ENCODE peak calls at places on chromosome 13, in seven cellular contexts. One of them, this sample, is unnamed. For H3K9me3, the result is how much of the 10 kb centered on the place peaks cover.

GRCh38 chr13:48232420-48233096 is 448 bp upstream of the ITM2B start:
- DNase-seq in A549: no peak
- DNase-seq in sigmoid colon: peak
- DNase-seq in CD8-positive, alpha-beta T cell: no peak
- DNase-seq in Peyer's patch: peak
- DNase-seq in GM23248: peak
- DNase-seq in heart right ventricle: peak
- DNase-seq in this sample: no peak

GRCh38 chr13:91154553-91154952 is 192.9 kb upstream of the MIR17HG start:
- DNase-seq in A549: no peak
- DNase-seq in sigmoid colon: no peak
- DNase-seq in CD8-positive, alpha-beta T cell: no peak
- DNase-seq in Peyer's patch: no peak
- DNase-seq in GM23248: no peak
- DNase-seq in heart right ventricle: no peak
- DNase-seq in this sample: no peak

GRCh38 chr13:35140831-35141230 is 198.8 kb downstream of the NBEA start:
- DNase-seq in A549: no peak
- DNase-seq in sigmoid colon: no peak
- DNase-seq in CD8-positive, alpha-beta T cell: no peak
- DNase-seq in Peyer's patch: no peak
- DNase-seq in GM23248: no peak
- DNase-seq in heart right ventricle: no peak
- DNase-seq in this sample: no peak

GRCh38 chr13:104875008-104875762 is 1660.3 kb downstream of the EFNB2 start:
- DNase-seq in A549: no peak
- DNase-seq in sigmoid colon: no peak
- DNase-seq in CD8-positive, alpha-beta T cell: peak
- DNase-seq in Peyer's patch: no peak
- DNase-seq in GM23248: no peak
- DNase-seq in heart right ventricle: no peak
- DNase-seq in this sample: no peak

GRCh38 chr13:34425307-34425949 is 516.6 kb upstream of the NBEA start:
- DNase-seq in A549: no peak
- DNase-seq in sigmoid colon: no peak
- DNase-seq in CD8-positive, alpha-beta T cell: no peak
- DNase-seq in Peyer's patch: no peak
- DNase-seq in GM23248: no peak
- DNase-seq in heart right ventricle: no peak
- DNase-seq in this sample: no peak

GRCh38 chr13:30755678-30756077 is 20.3 kb downstream of the ALOX5AP start:
- DNase-seq in A549: no peak
- DNase-seq in sigmoid colon: no peak
- DNase-seq in CD8-positive, alpha-beta T cell: no peak
- DNase-seq in Peyer's patch: no peak
- DNase-seq in GM23248: no peak
- DNase-seq in heart right ventricle: no peak
- DNase-seq in this sample: no peak

GRCh38 chr13:96090240-96091101 is 564 bp downstream of the HS6ST3 start:
- DNase-seq in A549: no peak
- DNase-seq in sigmoid colon: no peak
- DNase-seq in CD8-positive, alpha-beta T cell: no peak
- DNase-seq in Peyer's patch: no peak
- DNase-seq in GM23248: peak
- DNase-seq in heart right ventricle: no peak
- DNase-seq in this sample: no peak

GRCh38 chr13:35378939-35379338 is 97.5 kb downstream of the MAB21L1 start:
- DNase-seq in A549: no peak
- DNase-seq in sigmoid colon: no peak
- DNase-seq in CD8-positive, alpha-beta T cell: no peak
- DNase-seq in Peyer's patch: no peak
- DNase-seq in GM23248: peak
- DNase-seq in heart right ventricle: no peak
- DNase-seq in this sample: no peak

GRCh38 chr13:43023244-43023931 is at the start of gene DNAJC15:
- DNase-seq in A549: no peak
- DNase-seq in sigmoid colon: peak
- DNase-seq in CD8-positive, alpha-beta T cell: peak
- DNase-seq in Peyer's patch: peak
- DNase-seq in GM23248: peak
- DNase-seq in heart right ventricle: peak
- DNase-seq in this sample: peak

GRCh38 chr13:29978211-29978610 is 127.8 kb upstream of the UBL3 start:
- DNase-seq in A549: no peak
- DNase-seq in sigmoid colon: no peak
- DNase-seq in CD8-positive, alpha-beta T cell: no peak
- DNase-seq in Peyer's patch: no peak
- DNase-seq in GM23248: peak
- DNase-seq in heart right ventricle: no peak
- DNase-seq in this sample: no peak

GRCh38 chr13:20506676-20507075 is 19.0 kb downstream of the CRYL1 start:
- DNase-seq in A549: no peak
- DNase-seq in sigmoid colon: no peak
- DNase-seq in CD8-positive, alpha-beta T cell: no peak
- DNase-seq in Peyer's patch: no peak
- DNase-seq in GM23248: no peak
- DNase-seq in heart right ventricle: no peak
- DNase-seq in this sample: no peak

GRCh38 chr13:75135325-75135825 is 346.6 kb downstream of the TBC1D4 start:
- DNase-seq in A549: no peak
- DNase-seq in sigmoid colon: no peak
- DNase-seq in CD8-positive, alpha-beta T cell: no peak
- DNase-seq in Peyer's patch: no peak
- DNase-seq in GM23248: peak
- DNase-seq in heart right ventricle: no peak
- DNase-seq in this sample: no peak

GRCh38 chr13:51625555-51626345 is 41.5 kb downstream of the WDFY2 start:
- DNase-seq in A549: no peak
- DNase-seq in sigmoid colon: no peak
- DNase-seq in CD8-positive, alpha-beta T cell: no peak
- DNase-seq in Peyer's patch: no peak
- DNase-seq in GM23248: no peak
- DNase-seq in heart right ventricle: no peak
- DNase-seq in this sample: no peak

GRCh38 chr13:19674898-19675297 is 41.4 kb downstream of the MPHOSPH8 start:
- DNase-seq in A549: no peak
- DNase-seq in sigmoid colon: no peak
- DNase-seq in CD8-positive, alpha-beta T cell: no peak
- DNase-seq in Peyer's patch: no peak
- DNase-seq in GM23248: no peak
- DNase-seq in heart right ventricle: no peak
- DNase-seq in this sample: no peak

GRCh38 chr13:100735494-100735893 is 60.9 kb upstream of the TMTC4 start:
- DNase-seq in A549: no peak
- DNase-seq in sigmoid colon: no peak
- DNase-seq in CD8-positive, alpha-beta T cell: no peak
- DNase-seq in Peyer's patch: no peak
- DNase-seq in GM23248: no peak
- DNase-seq in heart right ventricle: no peak
- DNase-seq in this sample: no peak

GRCh38 chr13:100738176-100738855 is 63.7 kb upstream of the TMTC4 start:
- DNase-seq in A549: no peak
- DNase-seq in sigmoid colon: no peak
- DNase-seq in CD8-positive, alpha-beta T cell: no peak
- DNase-seq in Peyer's patch: no peak
- DNase-seq in GM23248: no peak
- DNase-seq in heart right ventricle: no peak
- DNase-seq in this sample: no peak

GRCh38 chr13:100733261-100733660 is 58.7 kb upstream of the TMTC4 start:
- DNase-seq in A549: no peak
- DNase-seq in sigmoid colon: no peak
- DNase-seq in CD8-positive, alpha-beta T cell: no peak
- DNase-seq in Peyer's patch: no peak
- DNase-seq in GM23248: no peak
- DNase-seq in heart right ventricle: no peak
- DNase-seq in this sample: no peak

GRCh38 chr13:100734194-100734720 is 59.7 kb upstream of the TMTC4 start:
- DNase-seq in A549: no peak
- DNase-seq in sigmoid colon: no peak
- DNase-seq in CD8-positive, alpha-beta T cell: no peak
- DNase-seq in Peyer's patch: no peak
- DNase-seq in GM23248: no peak
- DNase-seq in heart right ventricle: no peak
- DNase-seq in this sample: no peak
- H3K27ac ChIP-seq in A549: no peak
- H3K27ac ChIP-seq in sigmoid colon: no peak
- H3K27ac ChIP-seq in CD8-positive, alpha-beta T cell: no peak
- H3K27ac ChIP-seq in Peyer's patch: no peak
- H3K27ac ChIP-seq in GM23248: no peak
- H3K27ac ChIP-seq in heart right ventricle: no peak
- H3K27ac ChIP-seq in this sample: no peak

GRCh38 chr13:111515648-111516047 is 195.2 kb downstream of the TEX29 start:
- DNase-seq in A549: no peak
- DNase-seq in sigmoid colon: no peak
- DNase-seq in CD8-positive, alpha-beta T cell: no peak
- DNase-seq in Peyer's patch: no peak
- DNase-seq in GM23248: no peak
- DNase-seq in heart right ventricle: no peak
- DNase-seq in this sample: no peak
- H3K9me3 ChIP-seq in A549: under half
- H3K9me3 ChIP-seq in sigmoid colon: under half
- H3K9me3 ChIP-seq in CD8-positive, alpha-beta T cell: under half
- H3K9me3 ChIP-seq in Peyer's patch: under half
- H3K9me3 ChIP-seq in GM23248: under half
- H3K9me3 ChIP-seq in heart right ventricle: under half
- H3K9me3 ChIP-seq in this sample: under half

GRCh38 chr13:64311112-64311511 is 2895.5 kb upstream of the PCDH20 start:
- DNase-seq in A549: no peak
- DNase-seq in sigmoid colon: no peak
- DNase-seq in CD8-positive, alpha-beta T cell: no peak
- DNase-seq in Peyer's patch: no peak
- DNase-seq in GM23248: no peak
- DNase-seq in heart right ventricle: no peak
- DNase-seq in this sample: no peak
- H3K27ac ChIP-seq in A549: no peak
- H3K27ac ChIP-seq in sigmoid colon: no peak
- H3K27ac ChIP-seq in CD8-positive, alpha-beta T cell: no peak
- H3K27ac ChIP-seq in Peyer's patch: no peak
- H3K27ac ChIP-seq in GM23248: no peak
- H3K27ac ChIP-seq in heart right ventricle: no peak
- H3K27ac ChIP-seq in this sample: no peak

GRCh38 chr13:22427783-22428182 is 753.0 kb upstream of the SGCG start:
- DNase-seq in A549: no peak
- DNase-seq in sigmoid colon: no peak
- DNase-seq in CD8-positive, alpha-beta T cell: no peak
- DNase-seq in Peyer's patch: no peak
- DNase-seq in GM23248: no peak
- DNase-seq in heart right ventricle: peak
- DNase-seq in this sample: no peak

GRCh38 chr13:22427041-22427440 is 753.7 kb upstream of the SGCG start:
- DNase-seq in A549: no peak
- DNase-seq in sigmoid colon: no peak
- DNase-seq in CD8-positive, alpha-beta T cell: no peak
- DNase-seq in Peyer's patch: no peak
- DNase-seq in GM23248: no peak
- DNase-seq in heart right ventricle: no peak
- DNase-seq in this sample: no peak

GRCh38 chr13:22428188-22428828 is 752.5 kb upstream of the SGCG start:
- DNase-seq in A549: no peak
- DNase-seq in sigmoid colon: no peak
- DNase-seq in CD8-positive, alpha-beta T cell: no peak
- DNase-seq in Peyer's patch: no peak
- DNase-seq in GM23248: no peak
- DNase-seq in heart right ventricle: peak
- DNase-seq in this sample: no peak

GRCh38 chr13:22432690-22433089 is 748.1 kb upstream of the SGCG start:
- DNase-seq in A549: no peak
- DNase-seq in sigmoid colon: no peak
- DNase-seq in CD8-positive, alpha-beta T cell: no peak
- DNase-seq in Peyer's patch: no peak
- DNase-seq in GM23248: no peak
- DNase-seq in heart right ventricle: no peak
- DNase-seq in this sample: no peak
- H3K9me3 ChIP-seq in A549: under half
- H3K9me3 ChIP-seq in sigmoid colon: under half
- H3K9me3 ChIP-seq in CD8-positive, alpha-beta T cell: under half
- H3K9me3 ChIP-seq in Peyer's patch: under half
- H3K9me3 ChIP-seq in GM23248: under half
- H3K9me3 ChIP-seq in heart right ventricle: under half
- H3K9me3 ChIP-seq in this sample: under half

DNA sequence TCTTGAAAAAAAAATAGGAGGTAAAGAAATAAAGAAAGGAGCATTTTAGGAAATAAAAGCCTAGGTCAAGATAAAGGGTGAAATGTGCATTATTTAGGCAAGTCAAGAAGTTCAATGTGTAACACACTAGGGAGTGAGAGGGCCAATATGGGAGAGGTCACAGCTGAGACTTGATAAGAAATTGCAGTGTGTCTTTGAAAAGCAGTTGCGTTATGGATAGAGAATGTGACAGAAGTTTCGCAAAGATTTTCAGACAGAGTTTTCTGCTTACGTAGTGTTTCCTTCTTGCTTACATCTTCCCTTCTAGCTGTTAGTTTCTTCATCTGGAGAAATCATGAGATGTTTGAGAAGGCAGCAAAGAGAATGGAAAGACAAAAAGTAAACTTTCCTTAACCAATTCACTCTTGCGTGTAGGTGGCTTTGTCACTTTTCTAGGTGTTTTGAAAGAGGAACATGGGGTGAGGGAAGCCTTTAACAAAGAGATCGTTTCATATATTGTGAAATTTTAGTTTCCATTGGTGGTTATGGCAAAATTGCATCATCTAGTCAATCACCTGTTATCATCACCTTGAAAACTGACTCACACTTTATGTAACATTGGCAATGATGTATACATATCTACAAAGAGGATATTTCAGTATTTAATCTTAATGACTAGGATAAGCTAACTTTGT is 975.5 kb downstream of the OLFM4 start:
- DNase-seq in A549: no peak
- DNase-seq in sigmoid colon: no peak
- DNase-seq in CD8-positive, alpha-beta T cell: no peak
- DNase-seq in Peyer's patch: no peak
- DNase-seq in GM23248: no peak
- DNase-seq in heart right ventricle: no peak
- DNase-seq in this sample: no peak
- H3K27ac ChIP-seq in A549: no peak
- H3K27ac ChIP-seq in sigmoid colon: no peak
- H3K27ac ChIP-seq in CD8-positive, alpha-beta T cell: no peak
- H3K27ac ChIP-seq in Peyer's patch: no peak
- H3K27ac ChIP-seq in GM23248: no peak
- H3K27ac ChIP-seq in heart right ventricle: no peak
- H3K27ac ChIP-seq in this sample: no peak

GRCh38 chr13:94612050-94612449 is 10.4 kb downstream of the GPR180 start:
- DNase-seq in A549: no peak
- DNase-seq in sigmoid colon: no peak
- DNase-seq in CD8-positive, alpha-beta T cell: no peak
- DNase-seq in Peyer's patch: no peak
- DNase-seq in GM23248: no peak
- DNase-seq in heart right ventricle: no peak
- DNase-seq in this sample: no peak
- H3K9me3 ChIP-seq in A549: under half
- H3K9me3 ChIP-seq in sigmoid colon: under half
- H3K9me3 ChIP-seq in CD8-positive, alpha-beta T cell: under half
- H3K9me3 ChIP-seq in Peyer's patch: under half
- H3K9me3 ChIP-seq in GM23248: under half
- H3K9me3 ChIP-seq in heart right ventricle: under half
- H3K9me3 ChIP-seq in this sample: under half

GRCh38 chr13:99203601-99204579 is 3.2 kb downstream of the UBAC2 start:
- DNase-seq in A549: no peak
- DNase-seq in sigmoid colon: no peak
- DNase-seq in CD8-positive, alpha-beta T cell: no peak
- DNase-seq in Peyer's patch: no peak
- DNase-seq in GM23248: no peak
- DNase-seq in heart right ventricle: no peak
- DNase-seq in this sample: no peak
- H3K27ac ChIP-seq in A549: no peak
- H3K27ac ChIP-seq in sigmoid colon: no peak
- H3K27ac ChIP-seq in CD8-positive, alpha-beta T cell: peak
- H3K27ac ChIP-seq in Peyer's patch: no peak
- H3K27ac ChIP-seq in GM23248: no peak
- H3K27ac ChIP-seq in heart right ventricle: peak
- H3K27ac ChIP-seq in this sample: peak